ENCODE peak calls at places on chromosomes 12 and 14, in six cellular contexts. S is GM13977; G is stimulated activated CD8-positive, alpha-beta memory T cell treated with anti-CD3 and anti-CD28 coated beads, Interleukin-15, amount 100 ng/mL, for 1 hour; D is BE2C; X is fibroblast of lung; T is stimulated activated CD4-positive, alpha-beta T cell treated with anti-CD3 and anti-CD28 coated beads, Interleukin-1b, Interleukin-23, amount 100 ng/mL, for 1 hour. O is an unnamed sample.

GRCh38 chr12:120849765-120850164 is 54.4 kb downstream of the SPPL3 start:
- DNase-seq in S (no peak), G (no peak), D (no peak), X (no peak), T (no peak), O (peak)

GRCh38 chr12:66837311-66837627 is 158.4 kb upstream of the GRIP1 start:
- DNase-seq in S (no peak), G (no peak), D (no peak), X (no peak), T (no peak), O (no peak)

GRCh38 chr14:96940009-96940408 is 142.8 kb downstream of the VRK1 start:
- DNase-seq in S (no peak), G (no peak), D (no peak), X (no peak), T (no peak), O (peak)

GRCh38 chr12:82650627-82651337 is 35.9 kb upstream of the TMTC2 start:
- DNase-seq in S (peak), G (no peak), D (no peak), X (peak), T (no peak), O (peak)

GRCh38 chr14:20516921-20517320 is 11.6 kb downstream of the RNASE10 start:
- DNase-seq in S (no peak), G (no peak), D (no peak), X (peak), T (no peak), O (no peak)

GRCh38 chr14:94317259-94317658 is 5.9 kb downstream of the SERPINA6 start:
- DNase-seq in S (no peak), G (no peak), D (no peak), X (peak), T (no peak), O (no peak)

GRCh38 chr12:109309441-109310246 is 560 bp upstream of the FOXN4 start:
- DNase-seq in S (peak), G (no peak), D (peak), X (no peak), T (no peak), O (no peak)

GRCh38 chr14:73365727-73366126 is 92.6 kb downstream of the NUMB start:
- DNase-seq in S (no peak), G (no peak), D (no peak), X (peak), T (no peak), O (no peak)

GRCh38 chr12:8493084-8493483 is 20.2 kb upstream of the CLEC4D start:
- DNase-seq in S (peak), G (peak), D (no peak), X (no peak), T (no peak), O (no peak)

GRCh38 chr14:72523397-72524157 is 370.3 kb downstream of the DPF3 start:
- DNase-seq in S (no peak), G (no peak), D (no peak), X (peak), T (no peak), O (no peak)

GRCh38 chr12:32051511-32052299 is 54.9 kb upstream of the BICD1 start:
- DNase-seq in S (no peak), G (no peak), D (no peak), X (peak), T (no peak), O (peak)

GRCh38 chr12:122413516-122414404 is 8.7 kb downstream of the CLIP1 start:
- DNase-seq in S (no peak), G (no peak), D (no peak), X (peak), T (no peak), O (no peak)

GRCh38 chr12:130053641-130054040 is 108.6 kb upstream of the FZD10 start:
- DNase-seq in S (no peak), G (no peak), D (no peak), X (no peak), T (no peak), O (no peak)

GRCh38 chr14:79540394-79540793 is 670.9 kb downstream of the DIO2 start:
- DNase-seq in S (no peak), G (no peak), D (no peak), X (no peak), T (no peak), O (no peak)

GRCh38 chr12:3263939-3264699 is 186.9 kb downstream of the TSPAN9 start:
- DNase-seq in S (no peak), G (no peak), D (peak), X (no peak), T (no peak), O (no peak)

GRCh38 chr12:79262938-79263337 is 398.4 kb downstream of the SYT1 start:
- DNase-seq in S (no peak), G (no peak), D (no peak), X (peak), T (no peak), O (peak)

GRCh38 chr12:94644141-94644575 is 6.2 kb downstream of the TMCC3 start:
- DNase-seq in S (no peak), G (no peak), D (no peak), X (peak), T (no peak), O (peak)

GRCh38 chr14:59317346-59317745 is 128.9 kb downstream of the DAAM1 start:
- DNase-seq in S (no peak), G (no peak), D (no peak), X (no peak), T (no peak), O (no peak)

GRCh38 chr14:30656190-30656632 is 34.1 kb downstream of the SCFD1 start:
- DNase-seq in S (no peak), G (peak), D (peak), X (peak), T (peak), O (peak)

GRCh38 chr12:29660847-29661246 is 122.9 kb downstream of the TMTC1 start:
- DNase-seq in S (no peak), G (no peak), D (no peak), X (no peak), T (no peak), O (no peak)

GRCh38 chr14:93733231-93733630 is 55.1 kb downstream of the PRIMA1 start:
- DNase-seq in S (no peak), G (no peak), D (no peak), X (no peak), T (no peak), O (no peak)

GRCh38 chr14:77574446-77575125 is 41.9 kb downstream of the SPTLC2 start:
- DNase-seq in S (no peak), G (no peak), D (no peak), X (peak), T (no peak), O (no peak)

GRCh38 chr12:115752913-115753726 is 524.4 kb downstream of the MED13L start:
- DNase-seq in S (peak), G (no peak), D (peak), X (peak), T (no peak), O (peak)

GRCh38 chr12:69007166-69007857 is 74.3 kb upstream of the CPM start:
- DNase-seq in S (no peak), G (no peak), D (no peak), X (peak), T (no peak), O (peak)

GRCh38 chr14:80004871-80005270 is 206.4 kb downstream of the DIO2 start:
- DNase-seq in S (no peak), G (no peak), D (no peak), X (no peak), T (no peak), O (no peak)